ENCODE peak calls at places on chromosomes 3 and 15, in nine cellular contexts. T is stomach, L is IMR-90, Y is A549, J is esophagus squamous epithelium, C is uterus, U is prostate gland, K is testis, B is transverse colon. P is an unnamed sample.

GRCh38 chr15:70504305-70504951 is 258.9 kb downstream of the UACA start:
- DNase-seq in T (peak; percentile 47), L (peak; percentile 55), Y (peak; percentile 73), J (peak; percentile 17), C (peak; percentile 41), U (no peak), K (peak; percentile 75), B (peak; percentile 65), P (peak; percentile 35)

GRCh38 chr3:151437906-151438305 is 23.0 kb downstream of the IGSF10 start:
- DNase-seq in T (no peak), L (no peak), Y (no peak), J (no peak), C (no peak), U (no peak), K (no peak), B (no peak), P (no peak)

GRCh38 chr3:137259709-137260108 is 301.9 kb downstream of the IL20RB start:
- DNase-seq in T (no peak), L (no peak), Y (no peak), J (no peak), C (no peak), U (no peak), K (no peak), B (no peak), P (no peak)

GRCh38 chr15:78749831-78750230 is 61.4 kb downstream of the ADAMTS7 start:
- DNase-seq in T (no peak), L (no peak), Y (no peak), J (no peak), C (no peak), U (no peak), K (peak; percentile 12), B (peak; percentile 6), P (no peak)

GRCh38 chr3:111621535-111621934 is 26.4 kb upstream of the ZBED2 start:
- DNase-seq in T (no peak), L (no peak), Y (peak; percentile 57), J (no peak), C (no peak), U (no peak), K (peak; percentile 61), B (no peak), P (no peak)

GRCh38 chr15:31427411-31427810 is 100.8 kb downstream of the KLF13 start:
- DNase-seq in T (no peak), L (no peak), Y (no peak), J (no peak), C (no peak), U (no peak), K (no peak), B (no peak), P (no peak)

GRCh38 chr3:64666171-64666581 is 21.6 kb downstream of the ADAMTS9 start:
- DNase-seq in T (no peak), L (no peak), Y (peak; percentile 11), J (no peak), C (no peak), U (no peak), K (no peak), B (no peak), P (peak; percentile 29)

GRCh38 chr3:58635371-58636285 is 30.9 kb downstream of the FAM3D start:
- DNase-seq in T (no peak), L (no peak), Y (no peak), J (no peak), C (no peak), U (no peak), K (no peak), B (no peak), P (no peak)

GRCh38 chr3:134252766-134253165 is 2.1 kb upstream of the RYK start:
- DNase-seq in T (no peak), L (no peak), Y (no peak), J (no peak), C (no peak), U (no peak), K (no peak), B (no peak), P (no peak)

GRCh38 chr3:34948431-34948971 is 690.8 kb upstream of the ARPP21 start:
- DNase-seq in T (no peak), L (no peak), Y (no peak), J (no peak), C (no peak), U (no peak), K (no peak), B (no peak), P (no peak)

GRCh38 chr15:101727186-101727585 is 2.9 kb upstream of the TARS3 start:
- DNase-seq in T (no peak), L (no peak), Y (no peak), J (no peak), C (no peak), U (no peak), K (no peak), B (no peak), P (no peak)

GRCh38 chr15:96331942-96332853 is 1.7 kb downstream of the NR2F2 start:
- DNase-seq in T (no peak), L (no peak), Y (peak; percentile 79), J (no peak), C (no peak), U (no peak), K (no peak), B (peak; percentile 41), P (peak; percentile 75)

GRCh38 chr15:63212050-63212973 is 22.9 kb downstream of the RAB8B start:
- DNase-seq in T (no peak), L (peak; percentile 87), Y (no peak), J (no peak), C (no peak), U (peak; percentile 49), K (no peak), B (no peak), P (no peak)

GRCh38 chr3:73827658-73828313 is 203.0 kb upstream of the PDZRN3 start:
- DNase-seq in T (no peak), L (peak; percentile 37), Y (no peak), J (no peak), C (no peak), U (no peak), K (no peak), B (peak; percentile 22), P (peak; percentile 20)

GRCh38 chr3:100641471-100642032 is 32.2 kb downstream of the ADGRG7 start:
- DNase-seq in T (no peak), L (no peak), Y (no peak), J (no peak), C (no peak), U (no peak), K (no peak), B (no peak), P (no peak)

GRCh38 chr15:70596354-70597055 is 166.9 kb downstream of the UACA start:
- DNase-seq in T (no peak), L (peak; percentile 91), Y (peak; percentile 82), J (no peak), C (no peak), U (no peak), K (no peak), B (no peak), P (no peak)

GRCh38 chr3:52056521-52056967 is at the start of gene DUSP7:
- DNase-seq in T (peak; percentile 79), L (peak; percentile 46), Y (peak; percentile 48), J (no peak), C (peak; percentile 52), U (peak; percentile 61), K (peak; percentile 73), B (peak; percentile 77), P (peak; percentile 69)

GRCh38 chr15:27884726-27885125 is 214.4 kb downstream of the OCA2 start:
- DNase-seq in T (no peak), L (no peak), Y (no peak), J (no peak), C (no peak), U (no peak), K (no peak), B (no peak), P (no peak)

GRCh38 chr15:27894645-27895044 is 204.5 kb downstream of the OCA2 start:
- DNase-seq in T (no peak), L (no peak), Y (no peak), J (no peak), C (no peak), U (no peak), K (no peak), B (no peak), P (no peak)

GRCh38 chr15:27885226-27885625 is 213.9 kb downstream of the OCA2 start:
- DNase-seq in T (no peak), L (no peak), Y (no peak), J (no peak), C (no peak), U (no peak), K (no peak), B (no peak), P (no peak)

GRCh38 chr15:27889258-27889657 is 209.9 kb downstream of the OCA2 start:
- DNase-seq in T (no peak), L (no peak), Y (no peak), J (no peak), C (no peak), U (no peak), K (no peak), B (no peak), P (no peak)
- H3K9me3 ChIP-seq in T (peaks cover 76% of the 10 kb centered on the region), L (peaks cover 14% of the 10 kb centered on the region), Y (no peaks in the 10 kb centered on the region), J (peaks cover 19% of the 10 kb centered on the region), C (peaks cover 3% of the 10 kb centered on the region), U (no peaks in the 10 kb centered on the region), K (no peaks in the 10 kb centered on the region), B (peaks cover 17% of the 10 kb centered on the region), P (no peaks in the 10 kb centered on the region)

DNA sequence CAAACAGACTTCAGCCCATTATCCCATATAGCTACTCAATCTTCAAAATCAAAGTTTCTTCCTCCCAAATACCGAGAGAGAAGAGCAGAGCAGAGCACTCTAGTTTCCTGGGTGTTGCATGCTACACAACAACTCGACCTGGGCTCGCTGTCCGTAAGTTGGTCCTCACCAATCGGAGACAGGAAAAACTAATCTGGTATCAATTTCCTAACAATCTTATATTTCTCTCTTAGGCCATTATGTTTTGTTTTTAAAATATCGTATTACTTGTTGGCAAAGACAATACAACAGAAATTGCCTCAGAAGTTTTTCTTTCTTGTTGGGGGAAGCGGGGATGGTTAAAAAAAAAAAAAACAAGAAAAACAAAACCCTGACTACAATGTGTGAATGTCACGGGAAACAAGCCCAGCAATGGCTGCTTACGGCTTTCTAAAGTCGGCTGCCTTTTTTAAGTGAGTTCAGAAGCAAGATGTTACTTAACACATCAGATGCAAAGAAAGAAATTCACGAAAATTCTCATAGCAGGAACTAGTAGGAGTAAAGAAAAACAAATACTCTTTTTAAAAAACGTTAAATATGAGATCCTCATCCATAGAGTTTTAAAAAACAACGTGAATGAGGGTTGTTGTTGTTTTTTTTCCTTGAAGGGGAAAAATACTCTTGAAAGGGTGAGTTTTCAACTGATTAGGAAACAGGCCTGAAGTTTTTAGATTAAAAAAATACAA is 1.9 kb downstream of the VGLL4 start:
- DNase-seq in T (no peak), L (peak; percentile 68), Y (no peak), J (no peak), C (no peak), U (no peak), K (peak; percentile 60), B (no peak), P (no peak)
- TF ChIP-seq POLR2A in T (no peak), L (no peak), Y (no peak), J (no peak), C (no peak), U (no peak), K (no peak), B (no peak), P (no peak)

GRCh38 chr15:20294651-20295237 is 246.9 kb downstream of the GOLGA6L6 start:
- DNase-seq in T (no peak), L (no peak), Y (no peak), J (no peak), C (no peak), U (no peak), K (peak; percentile 82), B (no peak), P (no peak)
- H3K9me3 ChIP-seq in T (peaks cover 25% of the 10 kb centered on the region), L (peaks cover 33% of the 10 kb centered on the region), Y (peaks cover 21% of the 10 kb centered on the region), J (peaks cover 14% of the 10 kb centered on the region), C (no peaks in the 10 kb centered on the region), U (no peaks in the 10 kb centered on the region), K (no peaks in the 10 kb centered on the region), B (no peaks in the 10 kb centered on the region), P (no peaks in the 10 kb centered on the region)

GRCh38 chr3:16467368-16467767 is 46.1 kb downstream of the RFTN1 start:
- DNase-seq in T (no peak), L (no peak), Y (no peak), J (no peak), C (no peak), U (no peak), K (no peak), B (no peak), P (no peak)
- TF ChIP-seq POLR2A in T (no peak), L (no peak), Y (no peak), J (no peak), C (no peak), U (no peak), K (no peak), B (no peak), P (no peak)

P was measured in body of pancreas.